ENCODE peak calls at places on chromosomes 6 and 20, in five cellular contexts. S, C, M, V and K are unnamed samples.

GRCh38 chr6:25404693-25405169 is 125.6 kb downstream of the CARMIL1 start:
- DNase-seq in S (no peak), C (no peak), M (no peak), V (no peak), K (peak)

GRCh38 chr20:5652626-5653573 is 97.3 kb upstream of the SHLD1 start:
- DNase-seq in S (no peak), C (peak), M (no peak), V (no peak), K (no peak)

GRCh38 chr20:39879296-39879695 is 809.7 kb downstream of the MAFB start:
- DNase-seq in S (no peak), C (no peak), M (no peak), V (no peak), K (no peak)

GRCh38 chr20:44384423-44385027 is 29.0 kb downstream of the HNF4A start:
- DNase-seq in S (peak), C (peak), M (peak), V (peak), K (peak)

GRCh38 chr6:142416179-142416578 is 114.4 kb downstream of the ADGRG6 start:
- DNase-seq in S (no peak), C (peak), M (no peak), V (no peak), K (no peak)

GRCh38 chr6:128208078-128208477 is 307.2 kb upstream of the THEMIS start:
- DNase-seq in S (no peak), C (peak), M (no peak), V (no peak), K (no peak)

GRCh38 chr6:151701820-151702562 is 105.5 kb upstream of the ESR1 start:
- DNase-seq in S (no peak), C (no peak), M (no peak), V (no peak), K (no peak)

GRCh38 chr20:58647162-58647813 is 3.8 kb upstream of the STX16 start:
- DNase-seq in S (peak), C (no peak), M (peak), V (no peak), K (no peak)

GRCh38 chr6:113908801-113909200 is 51.7 kb downstream of the MARCKS start:
- DNase-seq in S (no peak), C (peak), M (no peak), V (no peak), K (no peak)

GRCh38 chr6:80249897-80250296 is 143.4 kb downstream of the BCKDHB start:
- DNase-seq in S (no peak), C (peak), M (no peak), V (no peak), K (no peak)

GRCh38 chr6:15480546-15480945 is 182.3 kb downstream of the DTNBP1 start:
- DNase-seq in S (no peak), C (no peak), M (no peak), V (no peak), K (no peak)

GRCh38 chr6:47420394-47421371 is 56.9 kb upstream of the CD2AP start:
- DNase-seq in S (no peak), C (peak), M (no peak), V (no peak), K (no peak)

GRCh38 chr6:143232849-143233248 is 172.2 kb downstream of the AIG1 start:
- DNase-seq in S (peak), C (peak), M (peak), V (peak), K (peak)

GRCh38 chr6:163897669-163898068 is 483.2 kb downstream of the QKI start:
- DNase-seq in S (no peak), C (peak), M (no peak), V (no peak), K (no peak)

GRCh38 chr6:109834131-109834530 is 143.0 kb downstream of the FIG4 start:
- DNase-seq in S (no peak), C (no peak), M (no peak), V (no peak), K (no peak)

GRCh38 chr6:96878101-96878500 is 19.6 kb downstream of the NDUFAF4 start:
- DNase-seq in S (no peak), C (no peak), M (no peak), V (no peak), K (no peak)

GRCh38 chr20:10508468-10509251 is 73.6 kb downstream of the SLX4IP start:
- DNase-seq in S (no peak), C (peak), M (peak), V (no peak), K (no peak)

GRCh38 chr6:134288538-134289203 is 29.2 kb downstream of the SGK1 start:
- DNase-seq in S (no peak), C (peak), M (no peak), V (no peak), K (peak)

GRCh38 chr6:130858054-130858453 is 30.8 kb downstream of the SMLR1 start:
- DNase-seq in S (no peak), C (no peak), M (no peak), V (no peak), K (no peak)

GRCh38 chr6:90025418-90026089 is 131.3 kb downstream of the GJA10 start:
- DNase-seq in S (no peak), C (peak), M (no peak), V (no peak), K (no peak)

GRCh38 chr6:133817460-133818047 is 71.4 kb upstream of the TCF21 start:
- DNase-seq in S (peak), C (no peak), M (peak), V (peak), K (peak)

GRCh38 chr20:61510778-61511330 is 258.8 kb downstream of the CDH4 start:
- DNase-seq in S (no peak), C (no peak), M (no peak), V (no peak), K (no peak)

GRCh38 chr6:105779113-105779512 is 307.0 kb upstream of the PRDM1 start:
- DNase-seq in S (no peak), C (no peak), M (no peak), V (no peak), K (no peak)

GRCh38 chr6:106446287-106446885 is 85.9 kb downstream of the CRYBG1 start:
- DNase-seq in S (no peak), C (peak), M (no peak), V (no peak), K (peak)

GRCh38 chr6:26109776-26110175 is 22.5 kb downstream of the HFE start:
- DNase-seq in S (no peak), C (no peak), M (no peak), V (no peak), K (no peak)

GRCh38 chr20:50601511-50602431 is 89.6 kb downstream of the RIPOR3 start:
- DNase-seq in S (no peak), C (no peak), M (no peak), V (no peak), K (no peak)

GRCh38 chr6:91079939-91080338 is 493.1 kb upstream of the MAP3K7 start:
- DNase-seq in S (no peak), C (no peak), M (no peak), V (no peak), K (no peak)

GRCh38 chr6:169424821-169425240 is 171.2 kb upstream of the THBS2 start:
- DNase-seq in S (no peak), C (peak), M (peak), V (no peak), K (no peak)

GRCh38 chr6:43712590-43712989 is 25.0 kb upstream of the MRPS18A start:
- DNase-seq in S (no peak), C (no peak), M (no peak), V (no peak), K (no peak)

DNA sequence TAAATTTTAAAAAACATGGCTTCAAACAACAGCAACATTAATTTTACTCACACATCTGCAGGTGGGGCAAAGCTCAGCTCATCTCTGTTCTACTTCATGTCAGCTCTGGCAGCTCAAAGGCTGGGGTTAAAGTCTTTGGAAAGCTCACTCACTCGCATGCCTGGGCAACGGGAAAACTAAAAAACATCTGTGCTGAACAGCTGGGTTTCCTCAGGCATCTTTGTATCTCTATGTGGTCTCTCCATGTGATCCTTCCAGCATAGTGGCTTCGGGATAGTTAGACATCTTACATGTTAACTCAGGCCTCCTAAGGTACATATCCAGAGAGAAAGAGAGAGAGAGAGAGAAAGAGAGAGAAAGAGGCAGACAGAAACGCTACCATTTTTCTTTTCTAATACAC is 499.6 kb downstream of the RFPL4B start:
- DNase-seq in S (no peak), C (no peak), M (no peak), V (no peak), K (no peak)
- TF ChIP-seq CTCF in S (no peak), C (no peak), M (no peak), V (no peak), K (no peak)

DNA sequence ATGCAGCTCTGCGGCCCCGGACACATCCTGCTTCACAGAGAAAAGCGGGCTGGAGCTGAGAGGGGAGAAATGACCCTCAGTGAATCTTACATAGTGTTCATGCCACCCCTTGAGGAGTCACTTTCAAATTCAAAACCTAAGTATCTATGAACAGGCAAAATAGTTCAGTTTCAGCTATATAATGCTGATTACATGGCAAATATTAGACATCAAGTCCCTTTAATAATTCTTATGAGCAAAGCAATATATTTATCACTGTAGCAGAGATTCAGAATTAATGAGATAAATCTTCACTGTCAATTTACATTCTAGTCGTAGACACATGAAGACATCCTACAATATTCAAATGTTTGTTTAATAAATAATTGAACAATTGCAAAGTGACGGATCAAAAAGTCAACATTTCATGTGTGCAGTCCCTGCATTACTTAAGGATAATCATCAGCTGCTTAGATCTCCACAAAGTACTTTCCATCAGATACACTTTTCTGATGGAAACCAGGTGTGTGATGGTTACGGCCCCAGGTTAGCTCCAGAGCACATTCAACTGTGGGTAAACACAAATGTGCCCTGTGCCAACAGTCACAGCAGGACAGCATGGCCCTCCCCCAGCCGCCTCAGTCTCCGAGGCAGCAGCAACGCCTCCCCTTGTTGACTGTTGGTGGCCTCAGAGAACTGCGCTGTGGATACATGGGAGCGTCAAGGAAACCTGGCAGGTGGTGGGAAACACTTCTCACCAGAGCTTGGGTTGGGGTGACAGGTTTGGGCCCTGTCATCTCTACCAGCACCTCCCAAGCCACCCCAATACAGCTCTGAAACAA is 787 bp upstream of the PRR18 start:
- DNase-seq in S (no peak), C (no peak), M (no peak), V (no peak), K (no peak)
- TF ChIP-seq CTCF in S (no peak), C (no peak), M (no peak), V (no peak), K (no peak)

DNA sequence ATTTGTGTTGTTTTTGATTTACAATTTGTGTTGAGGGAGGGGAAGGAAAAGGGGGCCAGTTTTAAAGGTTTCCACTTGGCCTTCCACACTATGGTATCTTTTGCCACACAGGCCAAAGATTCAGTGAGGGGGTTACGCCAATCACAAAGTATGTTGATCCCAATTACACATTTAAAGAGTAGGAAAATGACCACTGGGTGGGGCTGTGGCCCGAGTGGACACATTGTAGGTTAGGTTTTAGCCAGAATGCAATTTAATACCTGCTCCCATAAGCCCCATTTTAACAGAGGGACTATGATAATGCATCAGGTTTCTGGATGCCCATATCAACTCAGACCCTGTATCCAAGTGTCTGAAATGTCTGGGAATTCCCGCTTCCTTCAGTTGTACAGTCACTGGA is 15.6 kb downstream of the VGLL2 start:
- DNase-seq in S (peak), C (no peak), M (no peak), V (no peak), K (no peak)
- TF ChIP-seq CTCF in S (peak), C (peak), M (no peak), V (no peak), K (no peak)

DNA sequence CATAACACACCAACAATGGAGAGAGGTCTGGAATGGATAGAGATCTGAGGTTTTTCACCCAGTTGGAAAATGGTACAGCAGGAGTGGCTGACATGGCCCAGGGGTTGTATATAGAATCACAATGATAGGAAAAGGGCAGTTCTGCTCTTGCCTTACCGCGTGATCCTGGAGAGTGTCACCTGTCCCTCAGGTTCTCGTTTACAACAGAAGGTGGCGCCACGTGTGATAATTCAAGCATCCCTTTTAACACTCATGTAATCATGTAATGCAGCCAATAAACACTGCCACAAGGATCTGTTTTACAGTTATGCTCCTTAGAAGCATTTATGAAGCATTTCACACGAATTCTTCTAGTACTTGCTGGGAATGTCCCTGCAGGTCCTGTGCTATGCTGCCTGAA is 12.9 kb upstream of the WFDC2 start:
- DNase-seq in S (peak), C (peak), M (no peak), V (peak), K (peak)
- TF ChIP-seq CTCF in S (peak), C (peak), M (no peak), V (peak), K (peak)

DNA sequence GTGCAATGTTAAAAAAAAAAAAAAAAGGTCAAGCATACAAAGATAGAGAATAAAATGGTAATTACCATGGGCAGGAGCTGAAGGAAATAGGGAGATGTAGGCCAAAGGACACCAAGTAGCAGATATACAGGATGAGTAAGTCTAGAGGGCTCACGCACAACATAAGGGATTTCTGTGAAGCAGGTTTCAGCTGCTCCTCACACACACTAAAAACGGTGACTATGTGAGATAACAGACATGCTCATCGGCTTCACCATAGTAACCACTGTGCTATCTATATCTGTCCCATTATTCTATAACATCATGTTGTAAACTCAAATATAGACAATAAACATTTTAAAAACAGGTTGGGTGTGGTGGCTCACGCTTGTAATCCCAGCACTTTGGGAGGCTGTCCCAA is 11.6 kb downstream of the SNHG17 start:
- DNase-seq in S (no peak), C (no peak), M (no peak), V (no peak), K (no peak)
- TF ChIP-seq CTCF in S (no peak), C (no peak), M (no peak), V (no peak), K (no peak)

GRCh38 chr6:125797120-125797933 is 6.6 kb downstream of the NCOA7 start:
- DNase-seq in S (no peak), C (no peak), M (no peak), V (no peak), K (no peak)
- TF ChIP-seq CTCF in S (no peak), C (no peak), M (no peak), V (no peak), K (no peak)

DNA sequence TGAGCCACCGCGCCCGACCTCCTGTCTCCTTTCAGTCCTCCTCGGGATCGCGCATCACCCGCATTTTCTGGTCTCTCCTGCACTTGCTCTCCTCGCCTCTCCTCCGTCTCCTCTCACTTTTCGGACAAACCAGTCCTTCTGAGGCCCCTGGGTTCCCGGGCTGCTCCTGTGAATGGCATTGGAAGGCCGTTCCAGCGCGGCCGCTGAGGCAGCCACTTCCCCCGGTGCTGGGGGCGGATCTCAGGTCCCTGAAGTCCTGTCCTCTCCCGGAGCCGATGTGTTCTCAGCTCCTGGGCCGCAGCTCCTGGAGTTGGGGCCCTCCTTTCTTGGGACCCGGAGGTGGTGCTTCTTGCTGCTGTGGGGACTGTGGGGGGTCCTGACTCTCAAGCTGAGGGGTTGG is 803 bp downstream of the MICB start:
- DNase-seq in S (peak), C (no peak), M (no peak), V (peak), K (no peak)
- TF ChIP-seq CTCF in S (no peak), C (no peak), M (no peak), V (no peak), K (no peak)

DNA sequence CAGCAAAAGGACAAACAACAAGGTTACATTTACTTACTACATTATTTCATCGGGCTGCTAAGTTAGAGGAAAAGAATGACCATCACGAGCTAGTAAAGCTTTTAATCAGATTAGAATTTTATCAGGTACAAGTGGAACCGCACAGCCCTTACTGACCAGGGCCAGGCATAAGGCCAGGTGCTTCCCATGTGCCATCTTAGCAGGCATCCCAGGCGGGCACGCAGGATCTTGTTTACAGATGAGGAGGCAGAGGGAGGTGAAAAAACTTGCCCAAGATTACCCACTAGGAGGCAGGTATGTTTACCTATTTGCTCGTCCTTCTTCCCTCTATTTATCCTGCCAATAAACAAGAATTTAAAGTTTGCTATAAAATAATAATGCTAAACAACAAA is 10.7 kb downstream of the EZR start:
- DNase-seq in S (no peak), C (no peak), M (no peak), V (no peak), K (no peak)
- TF ChIP-seq CTCF in S (no peak), C (no peak), M (no peak), V (no peak), K (no peak)

GRCh38 chr6:155706341-155706740 is 250.7 kb upstream of the NOX3 start:
- DNase-seq in S (no peak), C (peak), M (peak), V (peak), K (no peak)
- TF ChIP-seq CTCF in S (no peak), C (no peak), M (no peak), V (no peak), K (no peak)